ENCODE peak calls at places on chromosomes 3 and 15, in four cellular contexts. G is BE2C; J is CD4-positive, CD25-positive, alpha-beta regulatory T cell; D is brain microvascular endothelial cell. V is an unnamed sample.

GRCh38 chr15:45393851-45394250 is 15.5 kb upstream of the GATM start:
- DNase-seq in D (no peak), J (no peak), G (no peak), V (no peak)

GRCh38 chr3:184459355-184459754 is 79.5 kb downstream of the CHRD start:
- DNase-seq in J (no peak), G (no peak), D (peak; percentile 95), V (no peak)

GRCh38 chr3:80244390-80244789 is 476.6 kb upstream of the ROBO1 start:
- DNase-seq in J (no peak), G (no peak), D (peak; percentile 14), V (no peak)

GRCh38 chr3:184619348-184619747 is 57.8 kb downstream of the EPHB3 start:
- DNase-seq in G (no peak), J (no peak), D (no peak), V (no peak)

GRCh38 chr3:129651316-129652202 is 45.1 kb upstream of the PLXND1 start:
- DNase-seq in J (no peak), G (peak; percentile 76), D (peak; percentile 82), V (no peak)

GRCh38 chr3:155325263-155325835 is 31.9 kb upstream of the STRIT1 start:
- DNase-seq in J (no peak), G (peak; percentile 30), D (no peak), V (no peak)

GRCh38 chr15:70505411-70505919 is 257.9 kb downstream of the UACA start:
- DNase-seq in D (peak; percentile 82), J (no peak), G (peak; percentile 68), V (no peak)

GRCh38 chr15:73996939-73997338 is 2.4 kb downstream of the PML start:
- DNase-seq in J (peak; percentile 28), G (no peak), D (peak; percentile 28), V (peak; percentile 23)

GRCh38 chr3:192054881-192055280 is 593.9 kb downstream of the PYDC2 start:
- DNase-seq in J (no peak), D (no peak), G (no peak), V (no peak)

GRCh38 chr3:2090512-2090911 is 8.2 kb upstream of the CNTN4 start:
- DNase-seq in G (no peak), D (no peak), J (no peak), V (no peak)

GRCh38 chr3:126476166-126476975 is 680 bp upstream of the ZXDC start:
- DNase-seq in G (peak; percentile 28), J (no peak), D (peak; percentile 9), V (no peak)

GRCh38 chr3:41118461-41119385 is 80.6 kb upstream of the CTNNB1 start:
- DNase-seq in J (no peak), D (no peak), G (no peak), V (no peak)

GRCh38 chr3:161695811-161696210 is 199.2 kb downstream of the OTOL1 start:
- DNase-seq in G (no peak), J (no peak), D (no peak), V (no peak)

GRCh38 chr3:54756330-54756731 is 171.5 kb downstream of the LRTM1 start:
- DNase-seq in D (peak; percentile 88), G (no peak), J (no peak), V (no peak)

GRCh38 chr3:196178993-196179379 is 32.2 kb downstream of the ZDHHC19 start:
- DNase-seq in G (no peak), D (no peak), J (no peak), V (no peak)

GRCh38 chr3:196177967-196178366 is 33.2 kb downstream of the ZDHHC19 start:
- DNase-seq in G (no peak), J (no peak), D (no peak), V (no peak)

GRCh38 chr3:196179380-196180308 is 31.6 kb downstream of the ZDHHC19 start:
- DNase-seq in J (peak; percentile 89), G (no peak), D (no peak), V (peak; percentile 70)

GRCh38 chr3:196181127-196181546 is 30.1 kb downstream of the ZDHHC19 start:
- DNase-seq in G (no peak), D (no peak), J (no peak), V (no peak)

DNA sequence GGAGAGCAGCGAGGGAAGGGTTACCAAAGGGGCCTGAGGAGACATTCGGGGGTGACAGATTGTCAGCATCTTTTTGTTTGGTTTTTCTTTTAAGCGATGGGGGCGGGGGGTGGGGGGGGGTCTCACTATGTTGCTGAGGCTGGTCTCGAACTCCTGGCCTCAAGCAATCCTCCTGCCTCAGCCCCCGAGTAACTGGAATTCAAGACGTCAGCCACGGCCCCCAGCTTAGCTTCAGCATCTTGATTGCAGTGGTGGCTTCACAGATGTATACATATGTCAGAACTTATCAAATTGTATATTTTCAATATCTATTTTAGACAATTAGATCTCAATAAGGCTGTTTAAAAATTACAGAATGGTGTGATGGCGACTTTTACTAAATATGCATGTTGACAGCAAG is 30.9 kb downstream of the ZDHHC19 start:
- DNase-seq in J (no peak), D (no peak), G (no peak), V (no peak)
- H3K4me3 ChIP-seq in J (peak overlapping the region; percentile 73), D (no peak overlapping the region), G (no peak overlapping the region), V (peak overlapping the region; percentile 23)

GRCh38 chr3:15964605-15965061 is 166.9 kb upstream of the ANKRD28 start:
- DNase-seq in J (no peak), D (peak; percentile 44), G (no peak), V (no peak)
- H3K4me3 ChIP-seq in J (no peak overlapping the region), D (no peak overlapping the region), G (no peak overlapping the region), V (no peak overlapping the region)

DNA sequence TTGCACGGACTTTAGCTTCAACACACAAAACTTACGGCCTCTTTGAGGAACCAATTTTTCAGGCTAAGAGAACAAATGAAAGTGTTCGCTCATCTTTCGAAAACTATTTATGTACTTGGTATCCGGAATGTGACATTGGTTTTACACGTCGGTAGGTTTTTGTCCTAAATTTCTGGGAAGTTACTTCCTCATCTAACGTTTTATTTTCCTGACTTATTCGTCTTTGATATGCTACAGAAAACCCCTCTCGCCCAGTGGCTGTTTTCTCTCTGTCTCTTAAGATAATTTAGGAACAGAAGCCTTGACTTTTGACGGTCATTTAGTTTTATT is 879 bp upstream of the GREM1 start:
- DNase-seq in J (no peak), G (no peak), D (no peak), V (no peak)
- H3K4me3 ChIP-seq in J (no peak overlapping the region), G (no peak overlapping the region), D (peak overlapping the region; percentile 67), V (no peak overlapping the region)

GRCh38 chr3:157087398-157088132 is 72.4 kb downstream of the CCNL1 start:
- DNase-seq in D (no peak), J (no peak), G (no peak), V (no peak)
- H3K4me3 ChIP-seq in D (no peak overlapping the region), J (peak overlapping the region; percentile 68), G (no peak overlapping the region), V (peak overlapping the region; percentile 72)

GRCh38 chr15:39213385-39213840 is 367.5 kb upstream of the THBS1 start:
- DNase-seq in G (no peak), J (no peak), D (peak; percentile 98), V (no peak)
- H3K4me3 ChIP-seq in G (no peak overlapping the region), J (no peak overlapping the region), D (no peak overlapping the region), V (no peak overlapping the region)

V was measured in effector memory CD4-positive, alpha-beta T cell.